ENCODE peak calls at places on chromosome 5, in eight cellular contexts. Y is choroid plexus epithelial cell, Z is body of pancreas, F is fibroblast of lung, O is endothelial cell of umbilical vein, H is astrocyte of the spinal cord, A is Caco-2, R is heart right ventricle. K is an unnamed sample.
A peak's percentile ranks its signal among the peaks of the same experiment; 100 is the strongest.

GRCh38 chr5:150978590-150978989 is 41.8 kb upstream of the GPX3 start:
- DNase-seq in Z (no peak), O (no peak), A (no peak), Y (no peak), F (no peak), H (no peak), R (no peak), K (no peak)

GRCh38 chr5:127950707-127951356 is 132.7 kb upstream of the SLC12A2 start:
- DNase-seq in H (no peak), R (no peak), Z (no peak), A (no peak), O (no peak), F (no peak), Y (peak; percentile 76), K (peak; percentile 35)

GRCh38 chr5:134374234-134374633 is 2.9 kb downstream of the UBE2B start:
- DNase-seq in Z (no peak), F (no peak), Y (no peak), O (no peak), H (no peak), R (no peak), A (no peak), K (no peak)

GRCh38 chr5:178431777-178432155 is 158.4 kb downstream of the COL23A1 start:
- DNase-seq in A (no peak), F (peak; percentile 5), Y (no peak), Z (no peak), O (no peak), R (no peak), H (peak; percentile 6), K (no peak)

GRCh38 chr5:176134529-176135223 is 103.5 kb upstream of the SIMC1 start:
- DNase-seq in A (no peak), R (no peak), H (no peak), Y (no peak), F (no peak), O (no peak), Z (no peak), K (no peak)

GRCh38 chr5:73997936-73998335 is 371.9 kb downstream of the ARHGEF28 start:
- DNase-seq in Y (peak; percentile 9), O (no peak), F (no peak), A (no peak), R (no peak), Z (no peak), H (peak; percentile 24), K (no peak)

GRCh38 chr5:2914991-2915484 is 163.6 kb upstream of the IRX2 start:
- DNase-seq in H (no peak), A (no peak), Z (no peak), Y (no peak), O (no peak), F (no peak), R (no peak), K (no peak)

GRCh38 chr5:15992918-15993317 is 186.7 kb downstream of the MARCHF11 start:
- DNase-seq in F (peak; percentile 82), R (no peak), Y (peak; percentile 60), O (peak; percentile 82), A (no peak), Z (no peak), H (peak; percentile 71), K (peak; percentile 20)

GRCh38 chr5:123709422-123709821 is 197.4 kb downstream of the CSNK1G3 start:
- DNase-seq in R (no peak), F (no peak), Y (peak; percentile 43), O (no peak), H (no peak), A (no peak), Z (no peak), K (no peak)

DNA sequence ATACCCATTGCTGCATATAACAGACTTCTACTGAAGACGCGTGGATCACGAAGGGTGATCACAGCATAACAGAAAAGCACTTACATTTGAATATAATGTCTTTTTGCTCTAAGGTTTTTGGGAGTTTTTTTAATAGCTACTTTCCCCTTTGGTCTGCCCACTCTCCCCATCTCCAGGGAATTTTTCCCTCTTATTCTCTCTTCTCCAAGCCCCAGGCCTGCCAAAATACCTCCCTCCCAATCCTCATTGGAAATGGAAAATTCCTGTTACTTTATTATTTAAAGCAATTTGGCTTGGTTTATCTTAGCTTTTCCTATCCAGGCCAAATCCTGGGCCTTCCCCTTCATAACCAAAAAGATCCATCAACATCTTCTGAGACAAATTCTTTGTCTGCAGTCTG is 22.3 kb upstream of the SSBP2 start:
- DNase-seq in F (no peak), H (no peak), O (no peak), A (no peak), Z (no peak), R (no peak), Y (no peak), K (no peak)
- H3K4me3 ChIP-seq in F (no peak overlapping the region), H (no peak overlapping the region), O (no peak overlapping the region), A (no peak overlapping the region), Z (no peak overlapping the region), R (no peak overlapping the region), Y (no peak overlapping the region), K (no peak overlapping the region)

GRCh38 chr5:105506692-105507277 is 1944.2 kb upstream of the NUDT12 start:
- DNase-seq in H (peak; percentile 9), R (no peak), Z (no peak), A (no peak), F (no peak), O (peak; percentile 24), Y (peak; percentile 64), K (peak; percentile 33)
- TF ChIP-seq CTCF in H (peak; percentile 66), R (no peak), Z (no peak), A (peak; percentile 73), F (peak; percentile 7), O (peak; percentile 23), Y (peak; percentile 83), K (no peak)

DNA sequence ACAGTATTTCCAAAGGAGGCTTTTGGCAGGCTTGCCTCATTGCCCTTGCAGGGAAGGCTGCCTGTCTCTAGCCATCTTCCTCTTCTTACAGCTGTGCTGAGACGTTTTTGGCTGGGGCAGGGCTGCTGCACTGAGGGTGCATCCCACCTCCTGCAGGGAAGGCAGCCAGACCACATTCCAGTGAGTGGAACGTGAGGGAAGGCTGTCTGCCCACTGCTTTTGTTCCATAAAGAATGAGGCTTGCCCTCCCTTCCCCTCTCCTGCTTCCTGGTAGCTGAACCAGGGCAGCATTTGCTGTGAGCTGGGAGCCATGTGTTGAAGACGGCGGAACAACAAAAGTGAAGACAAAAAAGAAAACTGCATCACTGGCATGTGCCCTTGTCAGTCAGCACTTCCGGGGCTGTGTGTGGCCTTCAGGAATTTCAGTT is 16.8 kb downstream of the MGAT1 start:
- DNase-seq in R (no peak), H (peak; percentile 72), A (peak; percentile 73), O (peak; percentile 67), F (peak; percentile 83), Z (peak; percentile 55), Y (peak; percentile 69), K (peak; percentile 87)
- H3K4me3 ChIP-seq in R (no peak overlapping the region), H (no peak overlapping the region), A (no peak overlapping the region), O (no peak overlapping the region), F (no peak overlapping the region), Z (no peak overlapping the region), Y (no peak overlapping the region), K (no peak overlapping the region)

DNA sequence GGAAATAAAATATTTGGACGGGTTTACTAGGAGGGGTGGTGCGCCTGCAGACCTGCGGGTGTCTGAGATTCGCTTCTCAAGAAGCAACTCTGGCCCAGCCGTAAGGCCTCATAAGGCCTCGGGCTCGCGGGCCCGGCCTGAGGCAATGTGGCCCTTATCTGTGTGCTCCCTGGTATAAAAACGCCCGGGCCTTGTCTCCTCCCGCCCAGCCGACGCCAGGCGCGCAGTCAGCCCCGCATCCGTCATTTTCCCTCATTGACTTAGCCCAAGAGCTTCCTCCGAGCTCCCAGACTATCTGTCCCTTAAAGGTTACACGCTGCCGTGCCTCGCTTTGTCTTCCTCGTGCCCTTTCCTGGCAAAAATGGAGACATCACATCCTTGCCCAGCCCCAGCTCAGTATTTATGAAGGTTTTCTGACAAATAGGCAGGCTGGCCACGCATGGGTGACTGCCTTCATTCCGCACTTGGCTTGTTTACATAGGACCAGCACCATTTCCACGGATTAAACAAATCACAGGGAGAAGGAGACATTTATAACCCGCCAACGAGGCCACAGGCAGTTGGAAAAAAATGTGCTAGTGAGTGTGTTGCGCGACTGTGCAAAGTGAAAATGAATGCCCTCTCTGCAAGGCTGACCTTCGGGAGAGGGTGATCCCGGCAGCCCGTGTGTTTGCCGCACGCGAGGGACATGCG is 74.5 kb upstream of the TBCA start:
- DNase-seq in R (no peak), A (no peak), F (no peak), Z (no peak), O (no peak), H (no peak), Y (peak; percentile 9), K (peak; percentile 8)
- TF ChIP-seq CTCF in R (no peak), A (no peak), F (no peak), Z (no peak), O (no peak), H (no peak), Y (no peak), K (no peak)

GRCh38 chr5:78537821-78538220 is 110.8 kb downstream of the LHFPL2 start:
- DNase-seq in O (peak; percentile 61), H (peak; percentile 66), Z (no peak), R (no peak), A (peak; percentile 46), Y (peak; percentile 78), F (peak; percentile 56), K (peak; percentile 81)

GRCh38 chr5:78533356-78533755 is 115.2 kb downstream of the LHFPL2 start:
- DNase-seq in R (no peak), O (peak; percentile 66), Z (no peak), Y (peak; percentile 75), F (no peak), A (no peak), H (peak; percentile 51), K (no peak)

GRCh38 chr5:78537406-78537805 is 111.2 kb downstream of the LHFPL2 start:
- DNase-seq in R (no peak), H (no peak), F (no peak), O (no peak), A (no peak), Y (no peak), Z (no peak), K (no peak)

GRCh38 chr5:78536797-78537196 is 111.8 kb downstream of the LHFPL2 start:
- DNase-seq in Z (no peak), F (no peak), O (no peak), A (no peak), R (no peak), Y (no peak), H (no peak), K (no peak)

DNA sequence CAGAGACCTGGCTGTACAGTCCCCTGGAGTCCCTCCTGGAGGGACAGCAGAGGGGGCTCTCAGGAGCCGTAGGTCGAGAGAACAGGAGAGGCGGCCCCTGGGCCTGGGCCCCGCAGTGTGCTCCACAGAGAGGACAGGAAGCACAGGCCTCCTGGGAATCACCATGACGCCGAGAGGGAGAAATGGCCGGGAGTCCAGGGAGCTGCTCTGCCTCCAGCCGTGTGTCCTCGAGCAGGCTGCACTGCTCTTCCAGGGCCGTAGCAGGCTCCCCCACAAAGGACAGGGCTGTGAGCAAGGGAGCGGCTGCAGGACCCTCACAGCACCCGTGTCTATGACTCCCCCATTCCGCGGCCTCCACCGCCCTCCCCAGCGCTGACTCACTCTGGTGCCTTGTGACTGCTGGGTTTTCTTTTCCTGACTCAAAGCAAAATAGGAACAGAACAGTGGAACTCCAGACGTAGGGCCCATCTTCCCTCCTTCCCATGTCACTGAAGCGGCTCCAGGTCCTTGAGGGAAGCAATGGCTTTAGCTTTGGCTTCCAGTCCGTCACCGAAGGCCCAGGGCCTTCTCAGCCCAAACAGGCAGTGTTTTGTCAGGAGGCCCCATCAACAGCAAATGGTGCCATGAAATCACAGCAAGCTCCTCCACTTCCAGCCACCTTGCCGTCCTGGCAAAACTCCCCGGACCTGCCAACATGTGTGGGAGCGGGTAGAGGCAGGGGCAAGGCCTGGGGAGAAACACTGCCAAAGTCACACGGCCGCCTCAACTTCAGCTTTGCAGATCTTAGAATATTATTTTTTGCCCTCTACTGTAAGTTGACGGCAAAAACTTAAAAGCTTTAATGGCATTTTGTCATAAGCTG is 114.2 kb downstream of the LHFPL2 start:
- DNase-seq in R (peak; percentile 60), H (peak; percentile 81), O (no peak), Z (no peak), Y (peak; percentile 89), A (no peak), F (peak; percentile 87), K (no peak)
- H3K4me3 ChIP-seq in R (no peak overlapping the region), H (no peak overlapping the region), O (no peak overlapping the region), Z (no peak overlapping the region), Y (peak overlapping the region; percentile 4), A (no peak overlapping the region), F (no peak overlapping the region), K (no peak overlapping the region)